ENCODE peak calls at places on chromosomes 3 and 15, in six cellular contexts. E is activated CD4-positive, alpha-beta T cell treated with anti-CD3 and anti-CD28 coated beads for 48 hours; R is T-helper 2 cell; Y is activated effector memory CD4-positive, alpha-beta T cell treated with anti-CD3 and anti-CD28 coated beads, Interleukin-2, amount 50 U/mL, for 16 hours; O is 8988T; J is GM12865. D is an unnamed sample.

GRCh38 chr3:87053548-87053947 is 62.6 kb upstream of the VGLL3 start:
- DNase-seq in O (no peak), Y (no peak), R (no peak), J (no peak), E (no peak), D (no peak)

GRCh38 chr15:29805043-29805707 is 17.1 kb downstream of the TJP1 start:
- DNase-seq in O (no peak), E (no peak), Y (no peak), J (no peak), R (no peak), D (no peak)

GRCh38 chr3:179482857-179483256 is 31.6 kb upstream of the GNB4 start:
- DNase-seq in O (no peak), E (no peak), J (no peak), Y (no peak), R (no peak), D (no peak)

GRCh38 chr3:126112531-126113237 is 28.8 kb upstream of the SLC41A3 start:
- DNase-seq in Y (peak; percentile 55), R (no peak), J (no peak), O (no peak), E (no peak), D (no peak)

GRCh38 chr3:72753495-72753894 is 94.8 kb downstream of the SHQ1 start:
- DNase-seq in Y (no peak), R (no peak), E (no peak), J (no peak), O (no peak), D (no peak)

GRCh38 chr15:33242669-33243191 is 48.2 kb upstream of the FMN1 start:
- DNase-seq in R (no peak), O (no peak), E (no peak), J (peak; percentile 11), Y (no peak), D (no peak)

GRCh38 chr3:42489937-42490227 is 12.6 kb upstream of the VIPR1 start:
- DNase-seq in R (no peak), Y (no peak), J (no peak), E (no peak), O (no peak), D (no peak)

GRCh38 chr3:162224736-162225135 is 728.1 kb downstream of the OTOL1 start:
- DNase-seq in Y (no peak), E (no peak), O (no peak), J (no peak), R (no peak), D (no peak)

GRCh38 chr3:123521179-123521969 is 63.5 kb downstream of the HACD2 start:
- DNase-seq in E (no peak), R (peak; percentile 14), O (no peak), Y (no peak), J (no peak), D (no peak)

GRCh38 chr15:39133201-39133600 is 447.7 kb upstream of the THBS1 start:
- DNase-seq in O (no peak), J (no peak), Y (no peak), R (no peak), E (no peak), D (no peak)

GRCh38 chr15:52261498-52262242 is 33.9 kb downstream of the MYO5C start:
- DNase-seq in J (peak; percentile 96), R (peak; percentile 97), E (peak; percentile 81), Y (peak; percentile 74), O (no peak), D (no peak)

GRCh38 chr15:55868707-55869106 is 124.7 kb downstream of the NEDD4 start:
- DNase-seq in J (no peak), R (no peak), O (no peak), Y (no peak), E (no peak), D (peak; percentile 7)

GRCh38 chr3:118968111-118968510 is 66.5 kb downstream of the IGSF11 start:
- DNase-seq in Y (no peak), E (no peak), J (no peak), R (no peak), O (no peak), D (no peak)

GRCh38 chr3:116640119-116640518 is 69.5 kb upstream of the TUSC7 start:
- DNase-seq in R (no peak), Y (no peak), O (no peak), J (no peak), E (no peak), D (no peak)

GRCh38 chr3:13282986-13283876 is 136.9 kb downstream of the NUP210 start:
- DNase-seq in Y (no peak), J (no peak), O (no peak), R (no peak), E (peak; percentile 29), D (peak; percentile 94)

GRCh38 chr3:52402706-52403270 is 42.1 kb downstream of the SEMA3G start:
- DNase-seq in J (no peak), Y (peak; percentile 55), O (peak; percentile 15), R (no peak), E (no peak), D (no peak)

GRCh38 chr3:101913173-101913572 is 63.9 kb downstream of the NFKBIZ start:
- DNase-seq in E (no peak), J (no peak), O (no peak), R (peak; percentile 14), Y (no peak), D (no peak)

GRCh38 chr15:40555876-40556275 is 9.0 kb downstream of the CCDC32 start:
- DNase-seq in J (no peak), O (no peak), E (no peak), Y (no peak), R (no peak), D (no peak)

GRCh38 chr15:22229971-22230815 is 149.9 kb downstream of the OR4M2 start:
- DNase-seq in O (no peak), J (no peak), R (no peak), E (no peak), Y (peak; percentile 58), D (no peak)

GRCh38 chr3:11096266-11097135 is 57.8 kb upstream of the HRH1 start:
- DNase-seq in O (peak; percentile 87), Y (peak; percentile 88), R (peak; percentile 48), E (peak; percentile 88), J (no peak), D (peak; percentile 38)

GRCh38 chr15:41798607-41799487 is 24.6 kb downstream of the MAPKBP1 start:
- DNase-seq in Y (peak; percentile 49), E (no peak), R (no peak), J (peak; percentile 31), O (no peak), D (no peak)

GRCh38 chr3:141941093-141941492 is 64.7 kb downstream of the ATP1B3 start:
- DNase-seq in R (no peak), O (no peak), E (no peak), Y (no peak), J (no peak), D (no peak)

GRCh38 chr3:16427309-16427965 is 86.1 kb downstream of the RFTN1 start:
- DNase-seq in O (no peak), Y (no peak), E (no peak), J (no peak), R (no peak), D (no peak)

GRCh38 chr15:94346272-94346671 is 114.9 kb downstream of the MCTP2 start:
- DNase-seq in J (no peak), O (no peak), E (no peak), R (no peak), Y (no peak), D (no peak)

GRCh38 chr3:43506644-43507043 is 115.2 kb downstream of the ANO10 start:
- DNase-seq in O (no peak), R (no peak), E (no peak), J (no peak), Y (no peak), D (no peak)

GRCh38 chr3:109411547-109411946 is 74.2 kb upstream of the DPPA4 start:
- DNase-seq in J (no peak), Y (no peak), R (no peak), O (no peak), E (no peak), D (no peak)

GRCh38 chr3:78725703-78726246 is 1042.0 kb downstream of the ROBO1 start:
- DNase-seq in J (no peak), O (no peak), Y (no peak), R (no peak), E (no peak), D (no peak)

GRCh38 chr15:81299630-81300273 is 24.2 kb downstream of the STARD5 start:
- DNase-seq in E (no peak), R (no peak), Y (no peak), J (no peak), O (no peak), D (no peak)

GRCh38 chr15:93071469-93071891 is 17.5 kb downstream of the RGMA start:
- DNase-seq in Y (no peak), E (no peak), R (no peak), O (no peak), J (no peak), D (no peak)

GRCh38 chr3:129325383-129325782 is 46.7 kb downstream of the HMCES start:
- DNase-seq in O (no peak), R (no peak), J (no peak), E (no peak), Y (no peak), D (no peak)

GRCh38 chr3:60064210-60065178 is 1014.7 kb upstream of the CFAP20DC start:
- DNase-seq in R (peak; percentile 51), J (no peak), E (no peak), Y (no peak), O (no peak), D (no peak)

GRCh38 chr3:30440147-30440604 is 166.2 kb upstream of the TGFBR2 start:
- DNase-seq in R (no peak), E (no peak), J (no peak), O (no peak), Y (no peak), D (no peak)

GRCh38 chr15:94008101-94009080 is 223.0 kb upstream of the MCTP2 start:
- DNase-seq in Y (no peak), E (no peak), J (no peak), R (no peak), O (no peak), D (no peak)

GRCh38 chr3:102896851-102897621 is 462.2 kb downstream of the ZPLD1 start:
- DNase-seq in O (no peak), R (no peak), E (no peak), J (no peak), Y (no peak), D (no peak)

GRCh38 chr3:126205717-126206655 is 25.6 kb upstream of the ALDH1L1 start:
- DNase-seq in R (no peak), J (no peak), E (no peak), Y (no peak), O (no peak), D (no peak)

D was measured in HuH-7.5.